ENCODE peak calls at places on chromosomes 13 and 19, in ten cellular contexts. F, N, D, K, V, P, U, W, Q and R are unnamed samples.

GRCh38 chr19:16463991-16464575 is 7.7 kb downstream of the EPS15L1 start:
- DNase-seq in F (no peak), N (peak), D (no peak), K (no peak), V (no peak), P (no peak), U (no peak), W (no peak), Q (no peak), R (no peak)

GRCh38 chr13:70568571-70568970 is 460.3 kb upstream of the KLHL1 start:
- DNase-seq in F (peak), N (peak), D (no peak), K (no peak), V (no peak), P (peak), U (no peak), W (peak), Q (no peak), R (no peak)

GRCh38 chr13:40666905-40667621 is 622 bp upstream of the FOXO1 start:
- DNase-seq in F (no peak), N (no peak), D (no peak), K (no peak), V (no peak), P (peak), U (no peak), W (peak), Q (peak), R (no peak)

GRCh38 chr13:38763446-38764381 is 76.8 kb downstream of the FREM2 start:
- DNase-seq in F (peak), N (peak), D (peak), K (no peak), V (no peak), P (peak), U (no peak), W (no peak), Q (no peak), R (peak)

GRCh38 chr13:93620366-93620765 is 393.8 kb downstream of the GPC6 start:
- DNase-seq in F (peak), N (no peak), D (no peak), K (no peak), V (no peak), P (no peak), U (no peak), W (no peak), Q (no peak), R (peak)

GRCh38 chr13:65679240-65679639 is 1550.9 kb downstream of the PCDH9 start:
- DNase-seq in F (peak), N (peak), D (no peak), K (no peak), V (no peak), P (no peak), U (no peak), W (no peak), Q (no peak), R (no peak)

GRCh38 chr13:26561636-26562537 is 4.4 kb downstream of the WASF3 start:
- DNase-seq in F (no peak), N (peak), D (no peak), K (no peak), V (no peak), P (no peak), U (no peak), W (no peak), Q (no peak), R (no peak)

GRCh38 chr19:31350693-31351211 is 1.5 kb upstream of the TSHZ3 start:
- DNase-seq in F (no peak), N (peak), D (peak), K (no peak), V (no peak), P (peak), U (no peak), W (peak), Q (peak), R (no peak)

GRCh38 chr19:10554760-10555612 is 10.8 kb downstream of the KRI1 start:
- DNase-seq in F (no peak), N (no peak), D (no peak), K (no peak), V (no peak), P (no peak), U (no peak), W (no peak), Q (no peak), R (no peak)

GRCh38 chr13:59906413-59907027 is 257.2 kb downstream of the DIAPH3 start:
- DNase-seq in F (peak), N (peak), D (peak), K (no peak), V (no peak), P (peak), U (no peak), W (no peak), Q (no peak), R (peak)

GRCh38 chr19:29393915-29394460 is 131.8 kb upstream of the VSTM2B start:
- DNase-seq in F (no peak), N (no peak), D (no peak), K (no peak), V (no peak), P (no peak), U (no peak), W (no peak), Q (no peak), R (no peak)

GRCh38 chr19:2477732-2478191 is 1.8 kb downstream of the GADD45B start:
- DNase-seq in F (no peak), N (no peak), D (no peak), K (no peak), V (no peak), P (no peak), U (no peak), W (no peak), Q (peak), R (no peak)

GRCh38 chr19:41792513-41793413 is 3.6 kb upstream of the CEACAM3 start:
- DNase-seq in F (peak), N (peak), D (no peak), K (no peak), V (peak), P (peak), U (no peak), W (peak), Q (no peak), R (no peak)

GRCh38 chr13:85497652-85498051 is 301.6 kb downstream of the SLITRK6 start:
- DNase-seq in F (peak), N (peak), D (peak), K (no peak), V (no peak), P (peak), U (no peak), W (no peak), Q (no peak), R (peak)

GRCh38 chr13:110563463-110563774 is 1.9 kb upstream of the RAB20 start:
- DNase-seq in F (no peak), N (no peak), D (no peak), K (no peak), V (no peak), P (no peak), U (no peak), W (no peak), Q (no peak), R (no peak)

GRCh38 chr13:94433055-94433947 is 46.2 kb downstream of the DCT start:
- DNase-seq in F (no peak), N (no peak), D (no peak), K (no peak), V (no peak), P (no peak), U (no peak), W (peak), Q (no peak), R (no peak)

GRCh38 chr19:58154679-58155648 is 4.4 kb upstream of the ZNF329 start:
- DNase-seq in F (peak), N (peak), D (peak), K (peak), V (peak), P (peak), U (no peak), W (peak), Q (peak), R (peak)